ENCODE peak calls at places on chromosomes 16 and 17, in six cellular contexts. G is anterior cingulate cortex; F is Right ventricle myocardium superior; K is activated naive CD8-positive, alpha-beta T cell treated with anti-CD3 and anti-CD28 coated beads, Interleukin-2, amount 50 U/mL, for 24 hours; A is stimulated activated naive B cell treated with anti-CD40 and anti-IgM and Interleukin-4, amounts not matched to agents 10 μg/mL and 1 μg/mL and 100 μg/mL, for 72 hours; L is fibroblast of gingiva. R is an unnamed sample.
A peak's percentile ranks its signal among the peaks of the same experiment; 100 is the strongest.

GRCh38 chr16:89049484-89050118 is 44.1 kb upstream of the ACSF3 start:
- DNase-seq in G (no peak), F (peak; percentile 32), K (no peak), A (no peak), L (peak; percentile 47), R (no peak)

GRCh38 chr17:71438631-71439146 is 682.1 kb upstream of the SOX9 start:
- DNase-seq in G (no peak), F (no peak), K (no peak), A (no peak), L (peak; percentile 92), R (no peak)

GRCh38 chr16:17379121-17379571 is 91.6 kb downstream of the XYLT1 start:
- DNase-seq in G (no peak), F (peak; percentile 74), K (no peak), A (no peak), L (peak; percentile 8), R (no peak)

GRCh38 chr17:1515640-1516402 is 591 bp downstream of the INPP5K start:
- DNase-seq in G (no peak), F (peak; percentile 50), K (peak; percentile 38), A (peak; percentile 43), L (peak; percentile 86), R (peak; percentile 54)

GRCh38 chr16:473046-474043 is 47.9 kb downstream of the RAB11FIP3 start:
- DNase-seq in G (no peak), F (no peak), K (no peak), A (no peak), L (peak; percentile 64), R (no peak)

GRCh38 chr17:67491009-67491677 is 114.1 kb downstream of the PITPNC1 start:
- DNase-seq in G (peak; percentile 64), F (peak; percentile 94), K (no peak), A (no peak), L (peak; percentile 99), R (no peak)

GRCh38 chr16:89335803-89336485 is 118.4 kb downstream of the ZNF778 start:
- DNase-seq in G (no peak), F (no peak), K (no peak), A (no peak), L (no peak), R (no peak)

GRCh38 chr16:30997000-30997886 is 12.2 kb downstream of the HSD3B7 start:
- DNase-seq in G (no peak), F (peak; percentile 89), K (peak; percentile 86), A (peak; percentile 56), L (peak; percentile 74), R (peak; percentile 84)